ENCODE peak calls at places on chromosomes 7 and 10, in ten cellular contexts. T is NCI-H1105 treated with DMSO at 0.1 percent for 48 hours, Y is AG20443, J is A549, X is M059J, A is thoracic aorta, U is NCI-H460, N is OCI-LY7, V is left lung, H is ascending aorta. Q is an unnamed sample.

GRCh38 chr7:138116156-138116555 is 39.9 kb downstream of the AKR1D1 start:
- DNase-seq in T (no peak), Y (peak; percentile 22), J (peak; percentile 40), X (peak; percentile 86), A (no peak), U (no peak), N (no peak), V (no peak), H (no peak), Q (no peak)

GRCh38 chr10:14554843-14555205 is 219.9 kb downstream of the FAM107B start:
- DNase-seq in T (no peak), Y (no peak), J (no peak), X (peak; percentile 47), A (no peak), U (no peak), N (no peak), V (no peak), H (no peak), Q (no peak)

GRCh38 chr10:71221586-71222202 is 9.3 kb downstream of the UNC5B start:
- DNase-seq in T (no peak), Y (no peak), J (no peak), X (no peak), A (no peak), U (no peak), N (no peak), V (no peak), H (no peak), Q (no peak)

GRCh38 chr7:73706122-73707044 is 13.1 kb downstream of the STX1A start:
- DNase-seq in T (no peak), Y (no peak), J (peak; percentile 91), X (peak; percentile 77), A (no peak), U (peak; percentile 78), N (no peak), V (no peak), H (no peak), Q (no peak)

GRCh38 chr10:75959209-75959608 is 527.8 kb downstream of the LRMDA start:
- DNase-seq in T (no peak), Y (peak; percentile 91), J (peak; percentile 50), X (peak; percentile 94), A (no peak), U (no peak), N (no peak), V (no peak), H (no peak), Q (no peak)

GRCh38 chr10:127911867-127912257 is 5.0 kb downstream of the PTPRE start:
- DNase-seq in T (no peak), Y (no peak), J (no peak), X (no peak), A (no peak), U (no peak), N (no peak), V (no peak), H (no peak), Q (no peak)

GRCh38 chr7:46486264-46487206 is 565.5 kb upstream of the IGFBP3 start:
- DNase-seq in T (no peak), Y (peak; percentile 82), J (peak; percentile 40), X (peak; percentile 90), A (peak; percentile 10), U (peak; percentile 34), N (no peak), V (no peak), H (peak; percentile 33), Q (peak; percentile 42)

GRCh38 chr10:28250358-28250757 is 52.5 kb downstream of the MPP7 start:
- DNase-seq in T (no peak), Y (no peak), J (no peak), X (no peak), A (no peak), U (no peak), N (no peak), V (no peak), H (no peak), Q (no peak)

GRCh38 chr7:106599343-106599698 is 61.6 kb downstream of the CCDC71L start:
- DNase-seq in T (peak; percentile 80), Y (no peak), J (no peak), X (no peak), A (no peak), U (no peak), N (no peak), V (no peak), H (no peak), Q (peak; percentile 42)

GRCh38 chr10:17586741-17587720 is 30.1 kb downstream of the HACD1 start:
- DNase-seq in T (no peak), Y (no peak), J (no peak), X (peak; percentile 35), A (no peak), U (no peak), N (peak; percentile 29), V (no peak), H (no peak), Q (no peak)

GRCh38 chr10:71975891-71976725 is 11.9 kb downstream of the CHST3 start:
- DNase-seq in T (no peak), Y (peak; percentile 79), J (peak; percentile 57), X (peak; percentile 93), A (no peak), U (no peak), N (no peak), V (peak; percentile 59), H (no peak), Q (peak; percentile 41)

GRCh38 chr7:88090671-88091070 is 129.2 kb downstream of the SRI start:
- DNase-seq in T (no peak), Y (no peak), J (no peak), X (no peak), A (no peak), U (no peak), N (no peak), V (no peak), H (no peak), Q (no peak)

GRCh38 chr7:106553446-106553836 is 107.5 kb downstream of the CCDC71L start:
- DNase-seq in T (no peak), Y (no peak), J (no peak), X (no peak), A (no peak), U (no peak), N (no peak), V (no peak), H (no peak), Q (no peak)

GRCh38 chr10:71547841-71548493 is 151.2 kb downstream of the CDH23 start:
- DNase-seq in T (no peak), Y (peak; percentile 70), J (no peak), X (no peak), A (no peak), U (no peak), N (no peak), V (peak; percentile 60), H (peak; percentile 12), Q (no peak)

GRCh38 chr10:43046288-43046991 is 30.4 kb upstream of the RET start:
- DNase-seq in T (no peak), Y (no peak), J (no peak), X (no peak), A (no peak), U (no peak), N (no peak), V (peak; percentile 21), H (no peak), Q (no peak)

GRCh38 chr10:8095962-8096361 is 41.5 kb downstream of the GATA3 start:
- DNase-seq in T (no peak), Y (no peak), J (no peak), X (no peak), A (no peak), U (no peak), N (no peak), V (no peak), H (no peak), Q (no peak)

GRCh38 chr7:130667593-130668257 is 823 bp downstream of the COPG2 start:
- DNase-seq in T (peak; percentile 32), Y (no peak), J (peak; percentile 6), X (peak; percentile 36), A (no peak), U (no peak), N (no peak), V (no peak), H (no peak), Q (peak; percentile 13)

GRCh38 chr10:28710227-28710889 is 33.0 kb downstream of the BAMBI start:
- DNase-seq in T (no peak), Y (no peak), J (no peak), X (no peak), A (no peak), U (no peak), N (no peak), V (no peak), H (no peak), Q (no peak)

GRCh38 chr7:37100735-37101331 is 347.8 kb downstream of the ELMO1 start:
- DNase-seq in T (no peak), Y (no peak), J (no peak), X (no peak), A (no peak), U (no peak), N (no peak), V (no peak), H (no peak), Q (no peak)

GRCh38 chr10:50527438-50528043 is 96.2 kb downstream of the SGMS1 start:
- DNase-seq in T (no peak), Y (no peak), J (no peak), X (no peak), A (no peak), U (no peak), N (no peak), V (no peak), H (no peak), Q (no peak)

GRCh38 chr10:3624367-3624766 is 160.6 kb downstream of the KLF6 start:
- DNase-seq in T (no peak), Y (no peak), J (no peak), X (peak; percentile 81), A (peak; percentile 12), U (peak; percentile 48), N (peak; percentile 52), V (no peak), H (no peak), Q (no peak)

GRCh38 chr7:124688991-124689390 is 76.6 kb downstream of the GPR37 start:
- DNase-seq in T (no peak), Y (no peak), J (no peak), X (peak; percentile 88), A (no peak), U (no peak), N (no peak), V (no peak), H (no peak), Q (no peak)

GRCh38 chr7:86598311-86598710 is 45.4 kb upstream of the GRM3 start:
- DNase-seq in T (peak; percentile 22), Y (no peak), J (peak; percentile 51), X (peak; percentile 11), A (no peak), U (peak; percentile 17), N (no peak), V (no peak), H (no peak), Q (no peak)

GRCh38 chr10:100506596-100507356 is 12.9 kb downstream of the SEC31B start:
- DNase-seq in T (no peak), Y (peak; percentile 48), J (peak; percentile 11), X (peak; percentile 69), A (no peak), U (no peak), N (no peak), V (no peak), H (no peak), Q (no peak)

GRCh38 chr10:4199196-4199595 is 414.2 kb upstream of the KLF6 start:
- DNase-seq in T (no peak), Y (no peak), J (no peak), X (no peak), A (no peak), U (no peak), N (no peak), V (no peak), H (no peak), Q (no peak)

GRCh38 chr7:104230606-104231005 is 22.8 kb upstream of the ORC5 start:
- DNase-seq in T (peak; percentile 95), Y (no peak), J (no peak), X (no peak), A (no peak), U (no peak), N (no peak), V (no peak), H (no peak), Q (no peak)

GRCh38 chr10:26699631-26700030 is 2.1 kb downstream of the PDSS1 start:
- DNase-seq in T (no peak), Y (no peak), J (no peak), X (no peak), A (no peak), U (no peak), N (no peak), V (no peak), H (no peak), Q (peak; percentile 46)

GRCh38 chr10:59362184-59362966 is at the start of gene FAM13C:
- DNase-seq in T (peak; percentile 70), Y (peak; percentile 70), J (peak; percentile 22), X (peak; percentile 68), A (no peak), U (peak; percentile 27), N (no peak), V (peak; percentile 61), H (peak; percentile 11), Q (peak; percentile 49)